ENCODE peak calls at places on chromosomes 1 and 21, in ten cellular contexts. M is A549, Y is HepG2, F is upper lobe of left lung, L is ovary, P is IMR-90, Q is breast epithelium, W is transverse colon, Z is lower leg skin, H is sigmoid colon. T is an unnamed sample.

GRCh38 chr21:35223480-35224156 is 174.5 kb upstream of the RUNX1 start:
- DNase-seq in M (no peak), Y (no peak), F (no peak), L (no peak), P (no peak), Q (no peak), W (no peak), Z (no peak), H (no peak), T (no peak)

GRCh38 chr1:37482796-37483744 is 8.7 kb downstream of the ZC3H12A start:
- DNase-seq in M (no peak), Y (no peak), F (peak; percentile 65), L (no peak), P (no peak), Q (no peak), W (peak; percentile 13), Z (no peak), H (no peak), T (no peak)

GRCh38 chr1:85569122-85569521 is 11.4 kb upstream of the CCN1 start:
- DNase-seq in M (no peak), Y (no peak), F (no peak), L (no peak), P (peak; percentile 90), Q (no peak), W (no peak), Z (no peak), H (no peak), T (no peak)

GRCh38 chr1:109466440-109467300 is at the start of gene SYPL2:
- DNase-seq in M (no peak), Y (no peak), F (peak; percentile 90), L (peak; percentile 46), P (peak; percentile 12), Q (no peak), W (peak; percentile 51), Z (no peak), H (peak; percentile 86), T (peak; percentile 81)

GRCh38 chr1:205013683-205014367 is 29.2 kb upstream of the CNTN2 start:
- DNase-seq in M (no peak), Y (no peak), F (no peak), L (peak; percentile 74), P (no peak), Q (peak; percentile 45), W (no peak), Z (no peak), H (peak; percentile 79), T (peak; percentile 81)

GRCh38 chr1:23393706-23394105 is 24.1 kb upstream of the ZNF436 start:
- DNase-seq in M (no peak), Y (no peak), F (peak; percentile 72), L (peak; percentile 87), P (peak; percentile 76), Q (peak; percentile 31), W (peak; percentile 25), Z (no peak), H (peak; percentile 89), T (peak; percentile 38)

GRCh38 chr1:54012862-54013261 is 5.1 kb downstream of the LDLRAD1 start:
- DNase-seq in M (no peak), Y (no peak), F (no peak), L (no peak), P (no peak), Q (no peak), W (no peak), Z (no peak), H (no peak), T (no peak)

GRCh38 chr21:17334478-17334877 is 178.4 kb upstream of the CXADR start:
- DNase-seq in M (no peak), Y (no peak), F (no peak), L (no peak), P (no peak), Q (no peak), W (no peak), Z (no peak), H (no peak), T (no peak)

GRCh38 chr21:30984897-30985296 is 53.4 kb downstream of the KRTAP19-8 start:
- DNase-seq in M (no peak), Y (no peak), F (no peak), L (no peak), P (no peak), Q (no peak), W (no peak), Z (no peak), H (no peak), T (no peak)

DNA sequence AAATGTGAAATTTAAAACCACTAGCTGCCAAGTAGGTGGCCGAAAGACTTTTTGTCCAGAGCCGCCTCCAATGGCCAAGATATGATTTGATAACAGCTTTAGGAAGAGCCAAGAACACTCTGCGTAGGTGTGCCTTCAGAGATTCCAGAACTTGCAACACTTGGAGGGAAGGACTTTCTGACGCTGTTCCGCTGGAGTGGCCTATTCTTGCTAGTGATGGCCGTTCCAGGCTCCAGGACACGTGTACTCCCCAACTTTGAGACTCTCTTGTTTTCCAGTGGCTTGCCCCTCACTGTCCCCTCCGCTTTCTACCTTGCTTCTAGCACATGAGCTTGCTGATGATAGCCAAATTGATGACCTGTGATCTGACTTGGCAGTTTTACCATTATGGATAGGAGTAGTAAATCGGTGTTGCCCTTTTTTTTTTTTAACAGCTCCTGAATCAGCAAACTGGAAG is 992 bp downstream of the PRDX6 start:
- DNase-seq in M (peak; percentile 58), Y (peak; percentile 24), F (no peak), L (peak; percentile 41), P (peak; percentile 82), Q (peak; percentile 43), W (peak; percentile 47), Z (peak; percentile 61), H (peak; percentile 87), T (peak; percentile 76)
- TF ChIP-seq POLR2A in M (no peak), Y (no peak), F (no peak), L (no peak), P (no peak), Q (no peak), W (peak; percentile 6), Z (no peak), H (no peak), T (peak; percentile 53)

GRCh38 chr1:66084442-66084841 is 291.7 kb downstream of the PDE4B start:
- DNase-seq in M (no peak), Y (no peak), F (no peak), L (no peak), P (no peak), Q (no peak), W (no peak), Z (no peak), H (no peak), T (no peak)
- TF ChIP-seq POLR2A in M (no peak), Y (no peak), F (no peak), L (no peak), P (no peak), Q (no peak), W (no peak), Z (no peak), H (no peak), T (no peak)

GRCh38 chr1:90748668-90749067 is 31.6 kb upstream of the BARHL2 start:
- DNase-seq in M (no peak), Y (peak; percentile 67), F (no peak), L (no peak), P (no peak), Q (no peak), W (no peak), Z (no peak), H (no peak), T (no peak)
- TF ChIP-seq POLR2A in M (no peak), Y (no peak), F (no peak), L (no peak), P (no peak), Q (no peak), W (no peak), Z (no peak), H (no peak), T (no peak)

GRCh38 chr1:234170067-234170466 is 203.2 kb upstream of the COA6 start:
- DNase-seq in M (no peak), Y (no peak), F (no peak), L (no peak), P (no peak), Q (no peak), W (no peak), Z (no peak), H (no peak), T (no peak)

GRCh38 chr1:234169161-234169849 is 204.0 kb upstream of the COA6 start:
- DNase-seq in M (no peak), Y (no peak), F (no peak), L (no peak), P (no peak), Q (no peak), W (no peak), Z (no peak), H (no peak), T (no peak)

GRCh38 chr1:234173968-234174367 is 199.3 kb upstream of the COA6 start:
- DNase-seq in M (no peak), Y (no peak), F (no peak), L (no peak), P (no peak), Q (no peak), W (no peak), Z (no peak), H (no peak), T (no peak)

GRCh38 chr1:234168061-234168724 is 205.1 kb upstream of the COA6 start:
- DNase-seq in M (no peak), Y (no peak), F (no peak), L (no peak), P (no peak), Q (no peak), W (no peak), Z (no peak), H (no peak), T (no peak)

DNA sequence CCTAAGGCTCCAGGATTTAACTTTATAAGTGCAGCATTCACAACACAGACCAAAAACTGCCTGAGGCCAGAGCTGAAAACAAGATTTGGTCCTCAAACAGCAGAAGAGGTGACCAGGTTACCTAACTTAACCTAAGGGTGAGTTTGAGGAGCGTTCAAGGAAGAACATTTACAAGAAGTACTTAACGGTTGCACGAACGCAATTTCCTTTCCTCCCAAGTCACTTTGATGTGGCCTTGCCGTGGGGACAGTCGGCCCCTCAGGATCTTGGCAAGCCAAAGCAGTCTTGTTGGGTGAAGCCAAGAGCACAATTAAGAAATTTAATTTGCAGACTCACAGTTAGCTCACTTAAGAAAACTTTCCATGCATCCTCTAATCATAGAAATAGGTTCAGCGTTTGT is 202.6 kb upstream of the COA6 start:
- DNase-seq in M (no peak), Y (no peak), F (no peak), L (no peak), P (no peak), Q (peak; percentile 32), W (no peak), Z (no peak), H (no peak), T (no peak)
- TF ChIP-seq POLR2A in M (no peak), Y (no peak), F (no peak), L (no peak), P (no peak), Q (no peak), W (no peak), Z (no peak), H (no peak), T (no peak)

GRCh38 chr1:222910699-222911098 is 95.9 kb downstream of the DISP1 start:
- DNase-seq in M (no peak), Y (no peak), F (no peak), L (no peak), P (peak; percentile 60), Q (no peak), W (no peak), Z (no peak), H (no peak), T (no peak)
- TF ChIP-seq POLR2A in M (no peak), Y (no peak), F (no peak), L (no peak), P (no peak), Q (no peak), W (no peak), Z (no peak), H (no peak), T (no peak)